ENCODE peak calls at places on chromosomes 13 and 19, in eight cellular contexts. I is HEK293T; J is midbrain; M is activated CD4-positive, alpha-beta memory T cell treated with anti-CD3 and anti-CD28 coated beads, Interleukin-2, amount 10 ng/mL, durations not matched to agents 7 days and 5 days; Y is activated T-cell treated with anti-CD3 and anti-CD28 coated beads, Interleukin-2, amount 50 U/mL, for 72 hours; X is HS-27A; R is NCI-H748 treated with DMSO at 0.1 percent for 48 hours; N is foreskin fibroblast. U is an unnamed sample.

GRCh38 chr13:37453246-37453645 is 145.3 kb downstream of the POSTN start:
- DNase-seq in R (no peak), J (no peak), M (no peak), X (no peak), N (no peak), Y (no peak), I (no peak), U (no peak)

GRCh38 chr13:79407349-79407979 is 1.4 kb upstream of the RBM26 start:
- DNase-seq in R (no peak), J (no peak), M (no peak), N (no peak), Y (no peak), X (no peak), I (no peak), U (no peak)

GRCh38 chr19:15923702-15924101 is 10.6 kb downstream of the CYP4F11 start:
- DNase-seq in I (no peak), J (no peak), M (no peak), Y (no peak), N (no peak), X (no peak), R (no peak), U (no peak)

GRCh38 chr19:18460313-18460712 is 22.4 kb upstream of the ISYNA1 start:
- DNase-seq in N (no peak), R (no peak), J (no peak), I (no peak), X (peak), M (no peak), Y (no peak), U (no peak)

GRCh38 chr19:33746159-33746558 is 50.5 kb upstream of the KCTD15 start:
- DNase-seq in N (no peak), X (no peak), M (no peak), R (no peak), I (no peak), J (no peak), Y (no peak), U (no peak)

GRCh38 chr13:82011355-82011754 is 1670.4 kb upstream of the SPRY2 start:
- DNase-seq in N (no peak), M (no peak), I (no peak), J (no peak), Y (no peak), X (no peak), R (no peak), U (no peak)

GRCh38 chr19:19259741-19260140 is 13.4 kb downstream of the TM6SF2 start:
- DNase-seq in Y (no peak), I (peak), R (no peak), M (no peak), X (no peak), J (peak), N (no peak), U (peak)

GRCh38 chr19:17091758-17092333 is 16.3 kb downstream of the MYO9B start:
- DNase-seq in R (no peak), M (no peak), I (no peak), N (no peak), J (no peak), Y (no peak), X (no peak), U (peak)

GRCh38 chr13:60974296-60974695 is 441.4 kb downstream of the PCDH20 start:
- DNase-seq in I (no peak), X (no peak), J (no peak), Y (no peak), R (no peak), M (no peak), N (no peak), U (no peak)

GRCh38 chr19:47309608-47310007 is at the start of gene C5AR1:
- DNase-seq in M (no peak), I (no peak), X (no peak), Y (no peak), R (no peak), N (no peak), J (no peak), U (no peak)

GRCh38 chr13:113742000-113742441 is 17.0 kb upstream of the TMEM255B start:
- DNase-seq in X (no peak), R (peak), Y (no peak), I (peak), M (peak), J (no peak), N (peak), U (peak)

GRCh38 chr19:3045885-3046603 is 16.3 kb downstream of the TLE5 start:
- DNase-seq in J (no peak), X (no peak), N (no peak), M (no peak), R (no peak), Y (no peak), I (no peak), U (no peak)